ENCODE peak calls at places on chromosomes 5 and 9, in six cellular contexts. L is BJ; A is upper lobe of right lung; S is CD8-positive, alpha-beta T cell; F is choroid plexus epithelial cell; M is endothelial cell of umbilical vein. I is an unnamed sample.

GRCh38 chr5:154476343-154477213 is 1.4 kb downstream of the HAND1 start:
- DNase-seq in L (no peak), A (no peak), S (no peak), F (no peak), M (no peak), I (no peak)

GRCh38 chr5:133780619-133781280 is 168.4 kb upstream of the FSTL4 start:
- DNase-seq in L (no peak), A (no peak), S (no peak), F (no peak), M (no peak), I (no peak)

GRCh38 chr5:156142867-156143266 is 184.1 kb upstream of the SGCD start:
- DNase-seq in L (no peak), A (no peak), S (no peak), F (no peak), M (no peak), I (no peak)

GRCh38 chr5:141872496-141873356 is 5.5 kb downstream of the PCDH1 start:
- DNase-seq in L (no peak), A (peak), S (no peak), F (no peak), M (no peak), I (no peak)

GRCh38 chr5:85656050-85656449 is 961.7 kb upstream of the COX7C start:
- DNase-seq in L (no peak), A (no peak), S (no peak), F (no peak), M (no peak), I (no peak)

GRCh38 chr9:83598487-83598886 is 24.5 kb upstream of the IDNK start:
- DNase-seq in L (no peak), A (no peak), S (no peak), F (peak), M (no peak), I (no peak)

GRCh38 chr9:17528859-17529258 is 50.0 kb upstream of the SH3GL2 start:
- DNase-seq in L (no peak), A (no peak), S (no peak), F (peak), M (no peak), I (no peak)

GRCh38 chr5:6759401-6759800 is 46.2 kb downstream of the TENT4A start:
- DNase-seq in L (no peak), A (no peak), S (no peak), F (peak), M (no peak), I (no peak)

GRCh38 chr5:168424506-168425298 is 61.6 kb upstream of the RARS1 start:
- DNase-seq in L (no peak), A (no peak), S (no peak), F (peak), M (no peak), I (no peak)

GRCh38 chr5:168066536-168067208 is 224.8 kb upstream of the WWC1 start:
- DNase-seq in L (no peak), A (no peak), S (no peak), F (no peak), M (no peak), I (no peak)

GRCh38 chr5:2908086-2908485 is 156.6 kb upstream of the IRX2 start:
- DNase-seq in L (no peak), A (no peak), S (no peak), F (no peak), M (no peak), I (no peak)

GRCh38 chr5:143014017-143014651 is 244.0 kb downstream of the ARHGAP26 start:
- DNase-seq in L (no peak), A (peak), S (no peak), F (peak), M (no peak), I (no peak)

GRCh38 chr5:107532182-107532878 is 138.4 kb downstream of the EFNA5 start:
- DNase-seq in L (no peak), A (no peak), S (no peak), F (no peak), M (no peak), I (no peak)

GRCh38 chr5:173458819-173459218 is 130.6 kb upstream of the STC2 start:
- DNase-seq in L (no peak), A (no peak), S (no peak), F (peak), M (no peak), I (no peak)

GRCh38 chr5:55364537-55365055 is 56.8 kb downstream of the MTREX start:
- DNase-seq in L (no peak), A (no peak), S (no peak), F (no peak), M (no peak), I (no peak)

GRCh38 chr5:3526551-3527185 is 69.0 kb upstream of the IRX1 start:
- DNase-seq in L (no peak), A (no peak), S (no peak), F (no peak), M (no peak), I (no peak)

GRCh38 chr5:74517700-74518099 is 122.8 kb downstream of the ENC1 start:
- DNase-seq in L (no peak), A (no peak), S (no peak), F (peak), M (peak), I (no peak)

GRCh38 chr5:9523090-9523813 is 22.6 kb downstream of the SEMA5A start:
- DNase-seq in L (no peak), A (no peak), S (no peak), F (no peak), M (no peak), I (no peak)

GRCh38 chr9:136620441-136621018 is 42.2 kb upstream of the EGFL7 start:
- DNase-seq in L (no peak), A (no peak), S (no peak), F (no peak), M (no peak), I (no peak)

GRCh38 chr5:53339962-53340540 is 140.4 kb upstream of the FST start:
- DNase-seq in L (no peak), A (no peak), S (no peak), F (peak), M (no peak), I (no peak)

GRCh38 chr9:89422151-89422918 is 75.6 kb downstream of the SEMA4D start:
- DNase-seq in L (no peak), A (no peak), S (peak), F (peak), M (no peak), I (no peak)

GRCh38 chr5:82011761-82012160 is 39.9 kb downstream of the ATG10 start:
- DNase-seq in L (no peak), A (no peak), S (no peak), F (no peak), M (no peak), I (no peak)

GRCh38 chr9:110615526-110615925 is 36.0 kb upstream of the SVEP1 start:
- DNase-seq in L (no peak), A (no peak), S (no peak), F (peak), M (no peak), I (no peak)

GRCh38 chr5:6359941-6360683 is 18.2 kb downstream of the MED10 start:
- DNase-seq in L (no peak), A (no peak), S (no peak), F (no peak), M (no peak), I (no peak)

GRCh38 chr9:6944896-6945295 is 187.1 kb downstream of the KDM4C start:
- DNase-seq in L (no peak), A (no peak), S (no peak), F (peak), M (no peak), I (no peak)

GRCh38 chr9:123201083-123201482 is 67.3 kb downstream of the STRBP start:
- DNase-seq in L (no peak), A (no peak), S (no peak), F (no peak), M (no peak), I (no peak)

GRCh38 chr9:121358747-121359146 is 11.3 kb downstream of the STOM start:
- DNase-seq in L (no peak), A (no peak), S (no peak), F (no peak), M (peak), I (no peak)

GRCh38 chr5:65874241-65874640 is 52.1 kb upstream of the ERBIN start:
- DNase-seq in L (no peak), A (no peak), S (no peak), F (peak), M (peak), I (peak)

GRCh38 chr5:76861616-76862015 is 11.8 kb downstream of the S100Z start:
- DNase-seq in L (no peak), A (no peak), S (no peak), F (peak), M (no peak), I (no peak)

GRCh38 chr9:136551401-136552116 is 5.7 kb upstream of the NOTCH1 start:
- DNase-seq in L (no peak), A (no peak), S (no peak), F (peak), M (peak), I (peak)

GRCh38 chr5:24005384-24005783 is 498.0 kb downstream of the PRDM9 start:
- DNase-seq in L (no peak), A (no peak), S (no peak), F (no peak), M (no peak), I (no peak)

GRCh38 chr5:73215891-73216610 is 43.1 kb downstream of the TMEM174 start:
- DNase-seq in L (no peak), A (peak), S (peak), F (peak), M (peak), I (peak)

GRCh38 chr9:98150726-98151125 is 31.7 kb upstream of the TRIM14 start:
- DNase-seq in L (no peak), A (no peak), S (no peak), F (no peak), M (no peak), I (no peak)

GRCh38 chr5:119743927-119744326 is 114.6 kb downstream of the FAM170A start:
- DNase-seq in L (no peak), A (no peak), S (no peak), F (peak), M (no peak), I (peak)

GRCh38 chr9:93636172-93636661 is 59.8 kb downstream of the PHF2 start:
- DNase-seq in L (no peak), A (peak), S (no peak), F (no peak), M (no peak), I (no peak)

GRCh38 chr9:136353757-136354488 is 9.6 kb downstream of the DNLZ start:
- DNase-seq in L (no peak), A (no peak), S (no peak), F (no peak), M (no peak), I (no peak)

GRCh38 chr5:9513825-9514224 is 32.0 kb downstream of the SEMA5A start:
- DNase-seq in L (no peak), A (no peak), S (no peak), F (peak), M (no peak), I (no peak)

GRCh38 chr5:120096413-120096812 is 367.7 kb upstream of the PRR16 start:
- DNase-seq in L (peak), A (no peak), S (no peak), F (peak), M (no peak), I (no peak)

GRCh38 chr5:167903243-167903642 is 388.2 kb upstream of the WWC1 start:
- DNase-seq in L (no peak), A (no peak), S (no peak), F (no peak), M (no peak), I (no peak)

GRCh38 chr5:169650701-169651331 is 13.7 kb downstream of the DOCK2 start:
- DNase-seq in L (no peak), A (no peak), S (no peak), F (peak), M (peak), I (no peak)

DNA sequence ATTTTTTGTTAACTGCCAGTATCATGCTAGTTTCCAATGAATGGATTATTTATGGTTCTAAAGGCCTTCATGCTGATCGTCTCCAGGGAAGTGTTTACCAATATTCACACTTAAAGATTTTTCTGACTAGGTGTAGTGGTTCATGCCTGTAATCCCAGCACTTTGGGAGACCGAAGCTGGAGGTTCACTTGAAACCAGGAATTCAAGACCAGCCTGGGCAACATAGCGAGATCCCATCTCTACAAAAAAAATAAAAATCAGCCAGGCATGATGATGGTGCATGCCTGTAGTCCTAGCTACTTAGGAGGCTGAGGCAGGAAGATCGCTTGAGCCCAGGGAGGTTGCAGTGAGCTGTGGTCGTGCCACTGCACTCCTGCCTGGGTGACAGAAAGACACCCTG is 43.5 kb downstream of the FAM13B start:
- DNase-seq in L (no peak), A (no peak), S (no peak), F (no peak), M (no peak), I (no peak)
- TF ChIP-seq CTCF in L (no peak), A (no peak), S (no peak), F (no peak), M (no peak), I (no peak)

GRCh38 chr5:149410721-149411432 is 31.8 kb upstream of the IL17B start:
- DNase-seq in L (no peak), A (peak), S (no peak), F (peak), M (no peak), I (no peak)

GRCh38 chr5:149414405-149415244 is 35.5 kb upstream of the IL17B start:
- DNase-seq in L (no peak), A (no peak), S (no peak), F (peak), M (no peak), I (no peak)

GRCh38 chr5:149411738-149412519 is 32.8 kb upstream of the IL17B start:
- DNase-seq in L (no peak), A (peak), S (no peak), F (no peak), M (no peak), I (no peak)

GRCh38 chr5:149413477-149414210 is 34.6 kb upstream of the IL17B start:
- DNase-seq in L (no peak), A (peak), S (no peak), F (no peak), M (no peak), I (no peak)

DNA sequence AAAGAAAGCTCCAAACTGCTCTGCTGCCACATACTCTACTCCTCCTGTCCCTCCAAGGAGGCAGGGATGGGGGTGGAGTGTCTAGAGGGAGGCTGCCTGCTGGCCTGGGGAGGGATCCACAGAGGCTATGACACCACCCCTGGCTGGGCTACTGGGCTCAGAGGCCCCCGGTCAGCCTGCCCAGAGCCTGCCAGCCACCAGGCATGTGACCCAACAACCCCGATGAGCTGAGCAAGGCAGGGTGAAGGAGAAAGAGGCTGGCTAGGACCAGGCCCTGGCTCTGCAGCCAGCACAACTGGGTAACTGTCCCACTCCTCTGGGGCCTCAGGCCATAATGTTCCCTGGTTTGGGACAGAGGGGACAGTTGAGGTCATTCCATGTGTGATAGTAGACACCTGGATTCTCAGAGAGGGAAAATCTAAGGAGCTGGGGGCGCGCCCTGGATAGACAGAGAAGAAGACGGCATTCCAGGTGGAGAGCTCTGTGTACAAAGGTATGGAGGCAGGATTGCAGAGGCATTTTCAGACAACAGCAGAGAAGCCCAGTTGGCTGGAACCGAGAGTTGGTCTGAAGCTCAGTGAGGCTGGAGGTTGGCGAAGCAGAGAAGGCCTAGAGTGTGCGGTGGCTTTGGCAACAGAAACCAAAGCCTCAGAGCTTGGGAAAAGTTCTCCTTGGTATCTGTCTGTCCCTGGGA is 33.8 kb upstream of the IL17B start:
- DNase-seq in L (no peak), A (peak), S (no peak), F (no peak), M (no peak), I (no peak)
- H3K4me3 ChIP-seq in L (peak), A (peak), S (no peak), F (no peak), M (no peak), I (no peak)

GRCh38 chr9:129885018-129885669 is 49.9 kb downstream of the USP20 start:
- DNase-seq in L (no peak), A (peak), S (peak), F (no peak), M (peak), I (no peak)

GRCh38 chr9:129886226-129887174 is 51.2 kb downstream of the USP20 start:
- DNase-seq in L (no peak), A (peak), S (peak), F (no peak), M (peak), I (no peak)

GRCh38 chr9:129884220-129885017 is 49.2 kb downstream of the USP20 start:
- DNase-seq in L (peak), A (peak), S (peak), F (peak), M (peak), I (peak)

GRCh38 chr9:129887210-129888084 is 52.2 kb downstream of the USP20 start:
- DNase-seq in L (no peak), A (no peak), S (peak), F (peak), M (peak), I (no peak)

DNA sequence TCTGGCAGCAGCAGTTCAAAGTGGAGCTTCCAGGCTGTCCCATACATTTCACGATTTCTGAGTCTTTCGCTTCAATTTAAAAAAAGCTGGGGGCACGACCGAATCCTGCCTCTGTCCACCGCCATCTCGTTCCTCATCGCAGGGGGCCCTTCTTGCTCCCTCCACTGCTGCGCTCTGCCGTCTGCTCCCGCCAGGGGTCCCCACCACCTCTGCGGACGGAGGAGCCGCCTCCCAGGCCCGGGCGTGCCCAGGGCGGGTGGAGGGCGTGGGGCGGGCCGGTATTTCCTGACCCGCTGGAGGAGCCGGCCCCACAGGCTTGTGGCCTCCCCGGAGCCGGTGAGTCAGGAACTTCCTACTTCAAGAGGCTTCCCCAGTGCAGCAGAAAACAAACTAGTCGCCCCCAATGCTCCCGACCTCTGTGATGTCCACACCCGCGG is 50.4 kb downstream of the USP20 start:
- DNase-seq in L (peak), A (peak), S (peak), F (peak), M (peak), I (peak)
- TF ChIP-seq CTCF in L (peak), A (peak), S (peak), F (peak), M (peak), I (peak)

DNA sequence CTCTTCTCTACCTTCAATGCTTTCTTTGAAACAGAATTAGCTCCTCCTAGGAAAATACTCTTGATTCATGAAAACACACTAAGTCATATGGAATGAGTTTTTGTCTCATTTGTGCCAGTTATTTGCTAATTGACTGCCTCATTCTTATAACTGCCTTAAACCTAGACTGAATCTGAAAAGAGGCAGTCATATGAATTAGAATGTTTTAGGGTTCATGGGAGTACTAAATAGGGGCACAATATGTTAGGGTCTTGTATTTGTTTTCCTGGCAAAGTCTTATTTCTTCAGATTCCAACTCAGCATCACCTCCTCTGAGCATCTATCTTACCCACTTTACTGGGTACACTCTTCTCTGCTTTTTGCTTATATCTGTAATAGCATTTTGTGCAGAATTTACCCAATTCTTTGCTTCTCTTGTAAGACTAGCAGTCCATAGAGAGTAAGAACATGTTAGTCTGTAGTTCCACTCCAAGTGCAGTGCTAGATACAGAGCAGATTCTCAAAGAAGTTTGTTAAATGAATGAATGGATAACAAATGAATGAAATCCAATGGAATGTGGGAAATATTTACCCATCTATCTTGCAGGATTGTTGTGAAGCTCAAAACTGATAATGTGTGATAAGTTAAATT is 43.9 kb upstream of the ALDH1A1 start:
- DNase-seq in L (no peak), A (no peak), S (no peak), F (no peak), M (peak), I (no peak)
- H3K4me3 ChIP-seq in L (no peak), A (no peak), S (no peak), F (no peak), M (peak), I (no peak)

GRCh38 chr9:108760841-108761240 is 94.9 kb downstream of the ACTL7B start:
- DNase-seq in L (no peak), A (no peak), S (no peak), F (no peak), M (no peak), I (no peak)

GRCh38 chr9:108759399-108759798 is 96.4 kb downstream of the ACTL7B start:
- DNase-seq in L (no peak), A (no peak), S (no peak), F (no peak), M (no peak), I (no peak)

GRCh38 chr9:108759835-108760234 is 96.0 kb downstream of the ACTL7B start:
- DNase-seq in L (no peak), A (no peak), S (no peak), F (no peak), M (no peak), I (no peak)

GRCh38 chr9:108755979-108756378 is 99.8 kb downstream of the ACTL7B start:
- DNase-seq in L (no peak), A (no peak), S (no peak), F (no peak), M (no peak), I (no peak)

GRCh38 chr9:108756746-108757490 is 98.9 kb downstream of the ACTL7B start:
- DNase-seq in L (no peak), A (no peak), S (no peak), F (peak), M (no peak), I (no peak)
- TF ChIP-seq CTCF in L (no peak), A (no peak), S (no peak), F (peak), M (no peak), I (peak)

I was measured in HFF-Myc.